ENCODE peak calls at places on chromosomes 16 and 17, in four cellular contexts. N, K, C and W are unnamed samples.

GRCh38 chr17:9557356-9557755 is 18.3 kb downstream of the STX8 start:
- DNase-seq in N (no peak), K (no peak), C (no peak), W (no peak)

GRCh38 chr16:85296859-85297698 is 184.8 kb upstream of the CIBAR2 start:
- DNase-seq in N (peak; percentile 78), K (peak; percentile 48), C (no peak), W (peak; percentile 41)

GRCh38 chr17:74737299-74738050 is 419 bp downstream of the RAB37 start:
- DNase-seq in N (peak; percentile 66), K (peak; percentile 55), C (no peak), W (peak; percentile 71)

GRCh38 chr17:21029032-21029431 is 13.8 kb downstream of the USP22 start:
- DNase-seq in N (peak; percentile 81), K (no peak), C (peak; percentile 72), W (peak; percentile 57)

GRCh38 chr17:46910179-46910927 is 12.6 kb upstream of the GOSR2 start:
- DNase-seq in N (no peak), K (no peak), C (no peak), W (no peak)

GRCh38 chr17:46971647-46972300 is 7.3 kb downstream of the RPRML start:
- DNase-seq in N (no peak), K (no peak), C (no peak), W (no peak)

GRCh38 chr16:87406495-87407088 is 14.5 kb downstream of the MAP1LC3B start:
- DNase-seq in N (no peak), K (no peak), C (no peak), W (no peak)

GRCh38 chr16:6047325-6047724 is 949.7 kb upstream of the EEF2KMT start:
- DNase-seq in N (no peak), K (no peak), C (no peak), W (no peak)

GRCh38 chr17:322006-322780 is 30.4 kb downstream of the RPH3AL start:
- DNase-seq in N (peak; percentile 41), K (no peak), C (no peak), W (peak; percentile 2)

GRCh38 chr17:59712856-59713255 is 5.4 kb downstream of the VMP1 start:
- DNase-seq in N (no peak), K (no peak), C (no peak), W (no peak)

GRCh38 chr16:8712589-8713361 is 38.4 kb downstream of the ABAT start:
- DNase-seq in N (no peak), K (no peak), C (no peak), W (no peak)

GRCh38 chr17:79046501-79047280 is 22.7 kb downstream of the C1QTNF1 start:
- DNase-seq in N (peak; percentile 77), K (no peak), C (peak; percentile 37), W (peak; percentile 70)

GRCh38 chr16:14180431-14181059 is 109.4 kb downstream of the MRTFB start:
- DNase-seq in N (no peak), K (peak; percentile 46), C (no peak), W (peak; percentile 57)

GRCh38 chr17:42782402-42783061 is 2.1 kb downstream of the WNK4 start:
- DNase-seq in N (no peak), K (no peak), C (no peak), W (no peak)

GRCh38 chr17:79866791-79867190 is 27.6 kb upstream of the CBX4 start:
- DNase-seq in N (no peak), K (no peak), C (no peak), W (no peak)

GRCh38 chr17:3693829-3694231 is 2.1 kb downstream of the P2RX5 start:
- DNase-seq in N (no peak), K (no peak), C (no peak), W (no peak)

GRCh38 chr17:3697157-3697515 is 1.2 kb upstream of the P2RX5 start:
- DNase-seq in N (peak; percentile 57), K (no peak), C (no peak), W (no peak)

GRCh38 chr17:3693099-3693498 is 2.9 kb downstream of the P2RX5 start:
- DNase-seq in N (no peak), K (no peak), C (no peak), W (no peak)

GRCh38 chr17:3695723-3696411 is at the start of gene P2RX5:
- DNase-seq in N (peak; percentile 74), K (peak; percentile 61), C (no peak), W (no peak)

DNA sequence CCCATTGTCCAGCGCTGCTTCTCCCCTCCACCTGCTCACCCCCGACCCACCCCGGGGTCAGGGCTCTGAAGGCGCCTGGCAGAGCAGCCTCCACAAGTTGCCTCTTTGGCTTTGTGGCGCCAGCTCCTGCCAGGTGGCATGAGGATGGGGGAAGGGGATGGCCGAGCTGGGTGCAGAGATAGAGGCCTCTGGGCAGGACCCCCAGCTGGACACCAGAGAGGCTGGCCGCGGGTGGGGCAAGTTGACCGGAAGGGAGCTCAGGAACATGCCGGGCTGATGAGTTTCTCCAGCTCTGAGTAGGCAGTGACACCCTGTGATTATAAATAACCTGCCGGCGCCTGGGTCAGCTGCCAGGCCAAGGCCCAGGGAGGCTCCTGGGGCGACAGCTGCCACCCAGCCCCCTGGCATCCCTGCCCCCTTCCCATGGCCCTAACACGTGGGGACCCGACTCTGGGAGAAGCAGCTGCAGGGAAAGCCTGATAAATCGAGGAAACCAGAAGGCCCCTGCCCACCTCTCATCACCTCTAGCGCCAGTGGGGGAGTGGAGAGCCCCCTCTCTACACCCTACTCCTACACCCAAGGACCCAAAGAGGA is 729 bp downstream of the P2RX5 start:
- DNase-seq in N (peak; percentile 95), K (no peak), C (no peak), W (peak; percentile 74)
- H3K27me3 ChIP-seq in N (no peaks in the 10 kb centered on the region), K (peaks cover 51% of the 10 kb centered on the region), C (peaks cover 13% of the 10 kb centered on the region), W (no peaks in the 10 kb centered on the region)

DNA sequence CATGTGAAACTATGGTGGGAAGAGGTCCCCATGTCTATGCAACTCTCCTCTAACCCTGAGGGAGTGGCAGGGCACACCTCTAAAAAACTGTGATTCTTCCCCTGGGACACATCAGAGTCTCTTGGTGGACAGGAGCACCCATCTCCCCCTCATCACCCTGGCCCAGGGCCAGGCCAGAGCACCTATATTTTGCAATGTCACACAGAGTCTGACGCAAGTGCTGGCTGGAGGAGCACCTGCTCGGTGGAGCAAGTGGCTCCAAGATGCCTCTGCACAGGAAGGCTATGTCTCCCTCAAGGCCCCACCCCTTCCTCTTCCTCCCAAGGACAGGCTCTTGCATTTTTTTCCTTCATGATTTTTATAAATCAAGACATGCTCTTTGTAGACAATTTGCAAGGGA is 13.3 kb downstream of the SNN start:
- DNase-seq in N (peak; percentile 79), K (no peak), C (no peak), W (peak; percentile 54)
- H3K4me1 ChIP-seq in N (peaks cover 80% of the 10 kb centered on the region), K (peaks cover 13% of the 10 kb centered on the region), C (no peaks in the 10 kb centered on the region), W (peaks cover 10% of the 10 kb centered on the region)

GRCh38 chr17:1576500-1576899 is 13.9 kb upstream of the PITPNA start:
- DNase-seq in N (peak; percentile 62), K (no peak), C (no peak), W (no peak)

GRCh38 chr17:1580979-1581676 is 18.5 kb upstream of the PITPNA start:
- DNase-seq in N (no peak), K (no peak), C (no peak), W (no peak)

GRCh38 chr17:1577186-1577585 is 14.6 kb upstream of the PITPNA start:
- DNase-seq in N (peak; percentile 95), K (no peak), C (peak; percentile 93), W (peak; percentile 96)

GRCh38 chr17:1574697-1575471 is 12.3 kb upstream of the PITPNA start:
- DNase-seq in N (peak; percentile 61), K (no peak), C (no peak), W (peak; percentile 68)

GRCh38 chr17:1577657-1578428 is 15.3 kb upstream of the PITPNA start:
- DNase-seq in N (peak; percentile 69), K (no peak), C (no peak), W (no peak)
- H3K27ac ChIP-seq in N (peak overlapping the region; percentile 95), K (no peak overlapping the region), C (peak overlapping the region; percentile 93), W (peak overlapping the region; percentile 57)

GRCh38 chr16:88973415-88974050 is 3.5 kb downstream of the CBFA2T3 start:
- DNase-seq in N (no peak), K (no peak), C (no peak), W (peak; percentile 28)
- H3K27me3 ChIP-seq in N (no peaks in the 10 kb centered on the region), K (no peaks in the 10 kb centered on the region), C (no peaks in the 10 kb centered on the region), W (no peaks in the 10 kb centered on the region)